ENCODE peak calls at places on chromosomes 2 and 18, in seven cellular contexts. U is epithelial cell of esophagus, W is left ventricle myocardium inferior, I is brain microvascular endothelial cell, X is tibial nerve, L is vagina, K is foreskin fibroblast. T is an unnamed sample.

GRCh38 chr2:33518929-33519328 is 42.5 kb downstream of the RASGRP3 start:
- DNase-seq in X (no peak), K (peak), L (no peak), W (no peak), U (peak), I (peak), T (no peak)

GRCh38 chr18:34864836-34865497 is 154.9 kb downstream of the DTNA start:
- DNase-seq in K (no peak), X (no peak), I (no peak), U (no peak), L (no peak), W (no peak), T (no peak)

GRCh38 chr2:15546297-15547098 is 14.6 kb downstream of the NBAS start:
- DNase-seq in K (no peak), L (no peak), I (no peak), X (no peak), W (no peak), U (no peak), T (no peak)

GRCh38 chr18:9683418-9684396 is 24.4 kb upstream of the RAB31 start:
- DNase-seq in X (no peak), L (no peak), W (no peak), I (peak), K (peak), U (peak), T (no peak)

GRCh38 chr2:239675856-239676715 is 275.3 kb upstream of the HDAC4 start:
- DNase-seq in I (no peak), X (no peak), K (no peak), U (no peak), W (no peak), L (peak), T (no peak)

GRCh38 chr2:4134881-4135565 is 431.6 kb downstream of the DCDC2C start:
- DNase-seq in I (no peak), K (no peak), L (no peak), W (no peak), U (peak), X (no peak), T (no peak)

GRCh38 chr2:29691386-29691950 is 229.9 kb downstream of the ALK start:
- DNase-seq in I (no peak), U (no peak), X (no peak), L (no peak), W (no peak), K (no peak), T (no peak)

GRCh38 chr18:58241877-58242276 is 197.9 kb downstream of the NEDD4L start:
- DNase-seq in X (no peak), L (no peak), K (peak), W (no peak), U (peak), I (peak), T (no peak)

GRCh38 chr18:9803698-9804516 is 81.9 kb upstream of the TXNDC2 start:
- DNase-seq in U (no peak), I (no peak), X (no peak), K (peak), L (no peak), W (peak), T (no peak)

GRCh38 chr2:209473930-209474419 is 50.1 kb downstream of the MAP2 start:
- DNase-seq in I (peak), U (peak), W (no peak), X (no peak), L (no peak), K (peak), T (no peak)

GRCh38 chr18:55764382-55764781 is 176.4 kb upstream of the TCF4 start:
- DNase-seq in U (no peak), W (no peak), L (no peak), K (no peak), X (no peak), I (no peak), T (no peak)

GRCh38 chr2:10238991-10239485 is 63.7 kb upstream of the HPCAL1 start:
- DNase-seq in I (no peak), K (no peak), W (peak), L (no peak), X (no peak), U (no peak), T (no peak)

GRCh38 chr2:20400787-20401494 is 45.9 kb upstream of the RHOB start:
- DNase-seq in L (no peak), W (no peak), I (no peak), X (no peak), U (peak), K (peak), T (no peak)

GRCh38 chr2:227082286-227082685 is 81.7 kb downstream of the COL4A4 start:
- DNase-seq in W (no peak), I (no peak), X (no peak), U (peak), K (peak), L (no peak), T (no peak)

GRCh38 chr2:235026137-235026536 is 74.3 kb downstream of the SH3BP4 start:
- DNase-seq in U (peak), I (peak), W (no peak), L (no peak), X (no peak), K (peak), T (no peak)

GRCh38 chr18:63994783-63995399 is 25.0 kb downstream of the SERPINB8 start:
- DNase-seq in I (peak), L (no peak), W (no peak), X (no peak), K (peak), U (peak), T (peak)

GRCh38 chr2:72082021-72082739 is 65.5 kb downstream of the CYP26B1 start:
- DNase-seq in W (no peak), K (peak), X (no peak), I (no peak), U (no peak), L (peak), T (no peak)

GRCh38 chr18:62717059-62717849 is 1.9 kb downstream of the PHLPP1 start:
- DNase-seq in X (no peak), K (peak), I (peak), L (no peak), U (peak), W (no peak), T (peak)

GRCh38 chr2:72738096-72738495 is 87.7 kb downstream of the EXOC6B start:
- DNase-seq in W (no peak), I (peak), X (no peak), U (peak), K (no peak), L (no peak), T (no peak)

GRCh38 chr18:55821219-55821618 is 233.2 kb upstream of the TCF4 start:
- DNase-seq in I (peak), X (no peak), W (no peak), L (no peak), K (peak), U (peak), T (no peak)

GRCh38 chr18:51921862-51922261 is 418.1 kb upstream of the DCC start:
- DNase-seq in X (no peak), K (no peak), W (no peak), I (no peak), U (no peak), L (no peak), T (no peak)

GRCh38 chr2:108917078-108917440 is 72.0 kb downstream of the EDAR start:
- DNase-seq in L (no peak), X (no peak), W (no peak), K (peak), U (peak), I (no peak), T (no peak)

GRCh38 chr18:69948919-69949537 is 1.4 kb upstream of the CD226 start:
- DNase-seq in U (no peak), W (peak), L (no peak), K (peak), I (no peak), X (no peak), T (peak)

GRCh38 chr2:49621014-49621413 is 466.7 kb upstream of the FSHR start:
- DNase-seq in K (no peak), W (no peak), U (no peak), X (no peak), L (no peak), I (no peak), T (no peak)

GRCh38 chr2:49616800-49617199 is 462.5 kb upstream of the FSHR start:
- DNase-seq in K (peak), L (no peak), U (peak), X (no peak), I (no peak), W (no peak), T (peak)

DNA sequence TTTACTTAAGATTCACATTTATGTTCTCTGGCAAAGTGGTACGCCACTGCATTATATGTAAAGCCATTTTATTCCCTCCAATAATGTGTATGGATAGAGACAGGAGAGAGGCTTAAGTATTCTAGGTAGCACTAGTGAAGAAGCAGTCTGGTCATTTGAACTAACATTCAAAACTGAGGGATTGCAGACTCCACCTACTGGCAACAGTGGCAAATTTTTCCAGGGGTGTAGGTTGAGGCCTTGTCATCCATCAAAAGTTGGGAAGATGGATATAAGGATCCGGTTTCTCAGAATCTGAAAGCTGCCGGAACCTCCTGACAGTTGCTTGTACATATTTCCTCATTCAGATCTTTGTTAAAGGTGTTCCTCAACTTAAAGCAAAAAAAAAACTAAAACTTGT is 465.5 kb upstream of the FSHR start:
- DNase-seq in X (no peak), W (no peak), L (no peak), K (no peak), I (no peak), U (peak), T (no peak)
- TF ChIP-seq CTCF in X (no peak), W (peak), L (no peak), K (no peak), I (no peak), U (peak), T (no peak)

DNA sequence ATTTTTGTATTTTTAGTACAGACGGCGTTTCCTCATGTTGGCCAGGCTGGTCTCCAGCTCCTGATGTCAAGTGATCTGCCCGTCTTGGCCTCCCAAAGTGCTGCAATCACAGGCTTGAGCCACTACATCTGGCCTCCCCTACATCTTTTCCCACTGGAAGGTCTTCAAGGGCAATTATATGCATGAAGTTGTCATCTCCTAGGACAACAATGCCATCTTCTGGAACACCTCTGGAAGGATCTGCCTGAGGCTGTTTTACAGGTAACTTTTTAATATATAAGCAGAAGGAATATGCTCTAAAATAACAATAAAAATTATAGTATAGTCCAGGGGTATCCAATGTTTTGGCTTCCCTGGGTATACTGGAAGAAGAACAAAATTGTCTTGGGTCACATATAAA is 321.4 kb downstream of the AFF3 start:
- DNase-seq in K (no peak), W (no peak), X (no peak), L (no peak), I (no peak), U (no peak), T (no peak)
- TF ChIP-seq CTCF in K (no peak), W (peak), X (no peak), L (no peak), I (no peak), U (no peak), T (no peak)

GRCh38 chr18:44093253-44093652 is 587.4 kb upstream of the SETBP1 start:
- DNase-seq in I (no peak), K (no peak), W (no peak), L (no peak), X (no peak), U (no peak), T (no peak)

GRCh38 chr18:44096016-44096415 is 584.7 kb upstream of the SETBP1 start:
- DNase-seq in X (no peak), I (no peak), L (no peak), K (peak), U (peak), W (no peak), T (no peak)

DNA sequence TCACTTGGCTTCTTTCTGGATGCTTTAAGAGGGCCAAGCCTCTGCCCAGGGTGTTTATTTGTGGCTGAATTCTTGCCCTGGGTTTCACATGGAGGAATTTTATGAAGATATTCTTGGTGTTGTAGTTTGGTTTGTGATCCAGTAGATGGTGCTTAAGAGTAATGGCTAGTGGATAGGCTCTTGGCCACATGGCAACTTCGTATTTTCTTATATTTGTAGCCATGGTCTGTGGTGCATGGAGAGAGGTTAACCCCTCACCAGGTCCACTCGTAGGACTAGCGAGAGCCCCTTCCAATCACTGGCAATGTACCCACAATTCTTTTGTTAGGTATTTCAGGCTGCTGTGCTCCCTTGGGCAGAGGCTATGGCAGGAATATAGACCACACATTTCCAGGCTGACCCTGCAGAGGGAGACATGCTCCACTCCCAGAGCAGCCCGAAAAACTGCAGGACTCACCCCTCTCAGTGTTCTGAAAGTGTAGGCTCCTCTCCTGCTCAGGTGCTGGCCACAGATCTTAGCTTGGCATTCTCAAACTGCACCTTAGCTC is 582.1 kb upstream of the SETBP1 start:
- DNase-seq in X (no peak), I (peak), L (no peak), K (peak), W (no peak), U (peak), T (peak)
- TF ChIP-seq CTCF in X (no peak), I (peak), L (no peak), K (peak), W (peak), U (peak), T (peak)

DNA sequence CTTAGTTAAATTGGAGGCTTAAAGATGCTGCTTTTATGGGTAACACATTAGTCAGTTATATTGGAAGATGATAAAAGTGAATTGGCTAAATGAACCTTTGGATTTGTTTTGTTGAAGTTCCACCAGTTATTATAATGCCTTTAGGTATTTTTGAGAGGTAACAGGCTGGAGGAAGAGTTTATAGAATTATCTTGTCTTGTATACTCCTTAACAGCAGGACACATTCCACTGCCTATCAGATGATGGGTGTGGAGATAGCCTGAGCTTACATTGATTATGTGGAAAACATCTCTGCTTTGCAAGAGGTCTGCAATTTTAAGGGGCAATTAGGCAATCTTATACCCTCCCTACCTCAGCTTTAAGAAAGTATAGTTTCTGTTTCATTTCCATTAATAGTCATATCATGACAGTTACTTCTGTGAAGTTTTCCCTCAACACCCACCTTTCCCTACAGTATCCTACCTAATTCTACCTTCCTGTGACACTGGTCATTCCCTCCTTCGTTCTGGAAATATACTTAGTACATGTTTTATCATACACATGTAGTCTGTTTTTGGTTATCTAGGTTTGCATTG is 403.7 kb upstream of the SPRED2 start:
- DNase-seq in L (no peak), I (no peak), X (no peak), K (no peak), W (no peak), U (no peak), T (no peak)
- TF ChIP-seq CTCF in L (no peak), I (no peak), X (no peak), K (no peak), W (no peak), U (no peak), T (no peak)

DNA sequence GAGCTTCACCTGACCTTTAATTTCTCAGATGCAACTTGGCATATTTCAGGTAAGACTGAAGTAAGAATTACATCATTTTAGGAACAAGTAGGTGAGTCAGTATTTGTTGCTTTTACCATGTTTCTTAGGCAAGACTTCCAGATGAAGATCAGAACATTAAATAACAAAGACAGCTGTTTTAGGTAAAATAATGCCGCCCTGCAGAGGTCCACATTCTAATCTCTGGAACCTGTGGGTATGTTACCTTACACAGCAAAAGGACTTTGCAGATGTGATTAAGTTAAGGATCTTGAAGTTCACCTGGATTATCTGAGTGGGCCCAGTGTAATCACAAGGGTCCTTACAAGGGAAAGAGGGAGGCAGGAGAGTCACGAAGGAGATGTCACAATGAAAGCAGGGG is 39.3 kb downstream of the ICOS start:
- DNase-seq in K (no peak), U (peak), X (no peak), I (no peak), W (no peak), L (no peak), T (no peak)
- TF ChIP-seq CTCF in K (no peak), U (no peak), X (no peak), I (no peak), W (no peak), L (no peak), T (no peak)